ENCODE peak calls at places on chromosomes 12 and 14, in four cellular contexts. R, L, H and C are unnamed samples.

GRCh38 chr14:74934476-74935339 is 11.6 kb upstream of the RPS6KL1 start:
- DNase-seq in R (no peak), L (no peak), H (no peak), C (no peak)

GRCh38 chr12:24615967-24616411 is 332.9 kb downstream of the BCAT1 start:
- DNase-seq in R (no peak), L (no peak), H (no peak), C (no peak)

GRCh38 chr14:53151867-53152626 is 1.1 kb downstream of the DDHD1 start:
- DNase-seq in R (no peak), L (peak), H (peak), C (peak)

GRCh38 chr14:52918486-52918885 is 32.4 kb downstream of the FERMT2 start:
- DNase-seq in R (no peak), L (no peak), H (peak), C (peak)

GRCh38 chr14:58738876-58739275 is 101.1 kb downstream of the DACT1 start:
- DNase-seq in R (no peak), L (no peak), H (no peak), C (no peak)

GRCh38 chr14:54715811-54716210 is 148.9 kb downstream of the SAMD4A start:
- DNase-seq in R (no peak), L (no peak), H (no peak), C (no peak)

GRCh38 chr12:4908694-4909396 is 860 bp upstream of the KCNA1 start:
- DNase-seq in R (no peak), L (no peak), H (peak), C (no peak)

GRCh38 chr14:77041837-77042557 is 13.5 kb upstream of the IRF2BPL start:
- DNase-seq in R (peak), L (no peak), H (no peak), C (no peak)

GRCh38 chr12:68425998-68426397 is 93.8 kb upstream of the MDM1 start:
- DNase-seq in R (no peak), L (no peak), H (no peak), C (no peak)

GRCh38 chr14:78253986-78254385 is 83.8 kb downstream of the NRXN3 start:
- DNase-seq in R (no peak), L (no peak), H (peak), C (peak)